ENCODE peak calls at places on chromosomes 16 and 17, in nine cellular contexts. K, C, G, I, E, W, V, H and A are unnamed samples.
A peak's percentile ranks its signal among the peaks of the same experiment; 100 is the strongest.

GRCh38 chr17:81831957-81832607 is 1.0 kb downstream of the MCRIP1 start:
- DNase-seq in K (no peak), C (peak; percentile 79), G (no peak), I (no peak), E (no peak), W (peak; percentile 39), V (peak; percentile 65), H (no peak), A (no peak)

GRCh38 chr17:76248013-76248782 is 7.9 kb upstream of the RNF157 start:
- DNase-seq in K (no peak), C (no peak), G (peak; percentile 47), I (no peak), E (no peak), W (no peak), V (no peak), H (no peak), A (no peak)

GRCh38 chr17:50056961-50057330 is 1.0 kb downstream of the ITGA3 start:
- DNase-seq in K (no peak), C (no peak), G (peak; percentile 55), I (no peak), E (no peak), W (no peak), V (peak; percentile 62), H (no peak), A (no peak)

GRCh38 chr16:22086440-22086839 is 5.9 kb upstream of the VWA3A start:
- DNase-seq in K (no peak), C (no peak), G (no peak), I (no peak), E (no peak), W (no peak), V (no peak), H (no peak), A (no peak)

GRCh38 chr17:64009571-64010402 is 10.6 kb downstream of the ICAM2 start:
- DNase-seq in K (peak; percentile 10), C (no peak), G (peak; percentile 46), I (no peak), E (no peak), W (no peak), V (peak; percentile 67), H (no peak), A (no peak)

GRCh38 chr16:66662445-66663194 is 33.9 kb downstream of the CMTM4 start:
- DNase-seq in K (no peak), C (peak; percentile 15), G (peak; percentile 73), I (no peak), E (no peak), W (peak; percentile 27), V (peak; percentile 62), H (no peak), A (no peak)

GRCh38 chr16:63129411-63130125 is 1093.3 kb upstream of the CDH8 start:
- DNase-seq in K (no peak), C (no peak), G (no peak), I (no peak), E (no peak), W (no peak), V (no peak), H (no peak), A (no peak)

GRCh38 chr17:16872836-16873653 is 98.9 kb downstream of the TNFRSF13B start:
- DNase-seq in K (peak; percentile 63), C (peak; percentile 64), G (peak; percentile 18), I (no peak), E (no peak), W (peak; percentile 72), V (peak; percentile 12), H (no peak), A (peak; percentile 71)

GRCh38 chr16:66508261-66508913 is 41.5 kb downstream of the TK2 start:
- DNase-seq in K (no peak), C (no peak), G (no peak), I (no peak), E (no peak), W (no peak), V (peak; percentile 58), H (no peak), A (no peak)

DNA sequence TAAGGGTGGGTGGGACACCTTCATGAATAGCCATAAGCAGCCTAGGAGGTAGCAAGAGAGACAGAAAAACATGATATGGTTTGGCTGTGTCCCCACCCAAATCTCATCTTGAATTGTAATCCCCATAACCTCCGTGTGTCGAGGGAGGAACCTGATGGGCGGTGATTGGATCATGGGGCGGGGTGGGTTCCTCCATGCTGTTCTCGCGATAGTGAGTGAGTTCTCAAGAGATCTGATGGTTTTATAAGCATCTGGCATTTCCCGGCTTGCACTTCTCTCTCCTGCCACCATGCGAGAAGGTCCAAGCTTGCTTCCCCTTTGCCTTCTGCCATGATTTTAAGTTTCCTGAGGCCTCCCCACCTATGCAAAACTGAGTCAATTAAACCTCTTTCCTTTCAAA is 259.1 kb upstream of the ERCC4 start:
- DNase-seq in K (no peak), C (no peak), G (no peak), I (no peak), E (no peak), W (no peak), V (no peak), H (no peak), A (no peak)
- TF ChIP-seq CTCF in K (no peak), C (no peak), G (no peak), I (no peak), E (no peak), W (no peak), V (no peak), H (no peak), A (no peak)

DNA sequence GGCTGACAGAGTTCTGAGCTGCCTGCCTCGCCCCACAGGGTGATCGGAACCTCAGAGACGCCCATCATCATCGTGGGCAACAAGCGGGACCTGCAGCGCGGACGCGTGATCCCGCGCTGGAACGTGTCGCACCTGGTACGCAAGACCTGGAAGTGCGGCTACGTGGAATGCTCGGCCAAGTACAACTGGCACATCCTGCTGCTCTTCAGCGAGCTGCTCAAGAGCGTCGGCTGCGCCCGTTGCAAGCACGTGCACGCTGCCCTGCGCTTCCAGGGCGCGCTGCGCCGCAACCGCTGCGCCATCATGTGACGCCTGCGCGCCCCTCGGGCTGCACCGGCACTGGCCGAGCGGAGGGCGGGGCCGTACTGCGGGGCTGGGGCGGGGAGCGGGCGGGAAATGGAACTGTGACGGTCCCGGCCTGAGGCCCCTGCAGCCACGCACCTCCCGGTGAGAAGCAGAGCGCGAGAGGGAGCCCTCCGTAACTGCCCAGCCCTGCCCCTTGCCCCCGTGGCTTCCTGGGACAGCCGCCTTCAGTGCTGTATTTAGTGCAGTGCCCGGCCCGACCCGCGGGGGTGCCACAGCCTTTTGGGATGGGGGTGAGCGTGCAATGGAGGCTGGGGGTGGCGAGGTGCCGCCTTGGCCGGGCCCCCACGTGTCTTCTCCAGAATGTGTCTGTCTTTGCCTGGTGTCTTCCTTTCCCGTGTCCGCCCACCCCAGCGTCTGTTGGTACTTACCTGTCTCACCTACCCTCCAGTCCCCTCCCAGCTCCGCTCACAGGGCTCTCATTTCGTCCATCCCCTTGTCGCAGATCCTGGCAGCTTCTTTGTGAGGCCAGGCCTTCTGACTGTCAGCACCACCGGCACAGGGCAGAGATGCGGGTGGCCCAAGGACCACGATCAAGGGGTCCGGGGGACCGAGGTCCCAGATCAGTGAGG is 9.8 kb downstream of the RASL10B start:
- DNase-seq in K (no peak), C (peak; percentile 49), G (no peak), I (no peak), E (no peak), W (peak; percentile 53), V (no peak), H (no peak), A (peak; percentile 52)
- TF ChIP-seq CTCF in K (peak; percentile 29), C (peak; percentile 24), G (no peak), I (no peak), E (no peak), W (no peak), V (no peak), H (peak; percentile 5), A (no peak)

GRCh38 chr16:5058476-5058875 is 7.3 kb downstream of the C16orf89 start:
- DNase-seq in K (no peak), C (no peak), G (peak; percentile 47), I (no peak), E (no peak), W (peak; percentile 27), V (peak; percentile 23), H (no peak), A (peak; percentile 49)
- TF ChIP-seq CTCF in K (peak; percentile 61), C (no peak), G (peak; percentile 55), I (no peak), E (no peak), W (peak; percentile 36), V (peak; percentile 47), H (no peak), A (peak; percentile 36)

GRCh38 chr16:68362952-68363846 is 52.4 kb downstream of the PRMT7 start:
- DNase-seq in K (no peak), C (no peak), G (no peak), I (no peak), E (no peak), W (no peak), V (no peak), H (no peak), A (no peak)

GRCh38 chr16:68365167-68365817 is 54.5 kb downstream of the PRMT7 start:
- DNase-seq in K (no peak), C (no peak), G (no peak), I (no peak), E (peak; percentile 41), W (peak; percentile 50), V (no peak), H (no peak), A (peak; percentile 62)

GRCh38 chr16:68363847-68364600 is 53.2 kb downstream of the PRMT7 start:
- DNase-seq in K (no peak), C (no peak), G (peak; percentile 15), I (no peak), E (no peak), W (no peak), V (peak; percentile 9), H (no peak), A (no peak)

GRCh38 chr16:68366062-68366461 is 55.2 kb downstream of the PRMT7 start:
- DNase-seq in K (no peak), C (no peak), G (no peak), I (no peak), E (no peak), W (peak; percentile 80), V (no peak), H (no peak), A (peak; percentile 57)

DNA sequence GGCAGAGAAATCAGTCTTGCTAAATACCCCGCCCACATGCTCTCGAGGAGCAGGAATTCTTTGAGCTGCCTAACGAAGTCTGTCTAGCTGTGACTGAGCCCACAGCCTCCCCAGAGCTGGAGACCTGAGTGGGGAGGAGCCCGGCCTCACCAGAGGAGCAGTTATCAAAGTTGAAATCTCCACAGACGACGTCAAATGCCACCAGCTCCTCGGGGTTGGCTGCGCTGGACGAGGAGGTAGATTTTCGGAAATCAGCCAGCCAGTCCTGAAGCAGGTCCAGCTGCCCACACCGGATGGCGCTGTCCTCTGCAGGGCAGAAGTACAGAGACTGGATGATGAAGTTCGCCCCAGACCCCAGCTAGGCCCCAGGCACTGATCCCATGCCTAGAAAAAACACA is 53.8 kb downstream of the PRMT7 start:
- DNase-seq in K (no peak), C (no peak), G (peak; percentile 31), I (no peak), E (no peak), W (no peak), V (no peak), H (no peak), A (no peak)
- TF ChIP-seq CTCF in K (peak; percentile 28), C (peak; percentile 32), G (peak; percentile 36), I (no peak), E (no peak), W (peak; percentile 63), V (peak; percentile 9), H (no peak), A (peak; percentile 27)